ENCODE peak calls at places on chromosomes 11 and 22, in five cellular contexts. J is GM23338, X is H9, P is heart right ventricle, F is psoas muscle. K is an unnamed sample. For H3K4me1, the result is how much of the 10 kb centered on the place peaks cover.

GRCh38 chr11:28228196-28228595 is 120.0 kb downstream of the METTL15 start:
- DNase-seq in J (no peak), X (no peak), P (no peak), F (no peak), K (no peak)

GRCh38 chr11:95534809-95535208 is 254.8 kb downstream of the FAM76B start:
- DNase-seq in J (no peak), X (no peak), P (no peak), F (no peak), K (no peak)

GRCh38 chr11:22728600-22729394 is 62.4 kb downstream of the GAS2 start:
- DNase-seq in J (no peak), X (no peak), P (no peak), F (no peak), K (no peak)

GRCh38 chr22:45505991-45506743 is 3.5 kb downstream of the FBLN1 start:
- DNase-seq in J (peak), X (no peak), P (no peak), F (no peak), K (no peak)

GRCh38 chr22:19889951-19890350 is 35.3 kb upstream of the GNB1L start:
- DNase-seq in J (no peak), X (no peak), P (no peak), F (peak), K (no peak)

GRCh38 chr22:47333625-47334024 is 571.2 kb downstream of the TBC1D22A start:
- DNase-seq in J (no peak), X (no peak), P (no peak), F (no peak), K (no peak)

GRCh38 chr11:1225386-1226225 is 2.7 kb downstream of the MUC5B start:
- DNase-seq in J (peak), X (peak), P (no peak), F (peak), K (no peak)

GRCh38 chr11:71474141-71474770 is 21.3 kb downstream of the NADSYN1 start:
- DNase-seq in J (no peak), X (no peak), P (no peak), F (no peak), K (no peak)

GRCh38 chr22:35464399-35464798 is 64.5 kb downstream of the MCM5 start:
- DNase-seq in J (no peak), X (no peak), P (no peak), F (no peak), K (no peak)

GRCh38 chr22:50489363-50490243 is 2.9 kb downstream of the MIOX start:
- DNase-seq in J (no peak), X (peak), P (no peak), F (no peak), K (no peak)

GRCh38 chr11:129023968-129024676 is 81.5 kb upstream of the TP53AIP1 start:
- DNase-seq in J (peak), X (peak), P (no peak), F (no peak), K (no peak)

GRCh38 chr11:62513651-62514050 is 33.0 kb downstream of the AHNAK start:
- DNase-seq in J (no peak), X (no peak), P (no peak), F (no peak), K (no peak)

GRCh38 chr11:17432041-17432440 is 43.6 kb upstream of the KCNJ11 start:
- DNase-seq in J (no peak), X (no peak), P (no peak), F (no peak), K (no peak)

GRCh38 chr11:73481626-73482025 is 105.4 kb downstream of the RELT start:
- DNase-seq in J (no peak), X (no peak), P (no peak), F (no peak), K (no peak)

GRCh38 chr11:29641201-29641600 is 375.6 kb downstream of the KCNA4 start:
- DNase-seq in J (no peak), X (no peak), P (no peak), F (no peak), K (no peak)

GRCh38 chr22:47575291-47575690 is 812.8 kb downstream of the TBC1D22A start:
- DNase-seq in J (no peak), X (no peak), P (no peak), F (no peak), K (no peak)

GRCh38 chr11:3021125-3021524 is 29.0 kb upstream of the NAP1L4 start:
- DNase-seq in J (peak), X (peak), P (no peak), F (no peak), K (no peak)

GRCh38 chr11:78374917-78375316 is 42.7 kb downstream of the GAB2 start:
- DNase-seq in J (no peak), X (no peak), P (no peak), F (no peak), K (no peak)
- H3K4me1 ChIP-seq in J (under half), X (under half), P (under half), F (under half), K (under half)

GRCh38 chr11:76717369-76717768 is 46.8 kb upstream of the LRRC32 start:
- DNase-seq in J (no peak), X (no peak), P (no peak), F (no peak), K (no peak)

GRCh38 chr11:76716268-76716667 is 45.7 kb upstream of the LRRC32 start:
- DNase-seq in J (no peak), X (no peak), P (no peak), F (peak), K (no peak)

GRCh38 chr11:76713499-76713898 is 43.0 kb upstream of the LRRC32 start:
- DNase-seq in J (no peak), X (no peak), P (no peak), F (no peak), K (no peak)

GRCh38 chr11:76712125-76712524 is 41.6 kb upstream of the LRRC32 start:
- DNase-seq in J (no peak), X (no peak), P (no peak), F (peak), K (no peak)

DNA sequence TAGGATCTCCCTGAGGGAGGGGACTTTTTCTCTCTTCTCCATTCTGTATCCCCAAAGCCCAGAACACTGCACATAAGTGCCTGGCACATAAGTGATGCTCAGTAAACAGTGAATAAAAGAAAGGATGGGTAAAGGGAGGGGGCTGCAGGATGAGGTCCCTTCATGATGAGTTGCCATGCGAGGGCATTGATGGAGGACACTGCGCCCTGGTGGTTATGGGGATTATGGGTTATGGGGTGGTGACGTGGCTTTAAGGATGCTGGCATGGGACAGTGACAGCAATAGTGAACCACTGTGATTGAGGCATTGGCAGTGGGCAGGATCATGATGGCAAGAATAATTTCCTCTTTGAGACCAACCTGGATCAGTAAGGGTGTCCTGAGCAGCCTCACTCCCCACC is 43.9 kb upstream of the LRRC32 start:
- DNase-seq in J (no peak), X (no peak), P (no peak), F (no peak), K (no peak)
- TF ChIP-seq CTCF in J (peak), X (peak), P (no peak), F (no peak), K (no peak)

GRCh38 chr11:65439331-65440181 is 17.0 kb downstream of the NEAT1 start:
- DNase-seq in J (no peak), X (no peak), P (no peak), F (peak), K (peak)
- H3K4me1 ChIP-seq in J (under half), X (under half), P (half or more), F (under half), K (under half)

GRCh38 chr11:97460091-97460490 is 1070.3 kb downstream of the JRKL start:
- DNase-seq in J (no peak), X (no peak), P (no peak), F (no peak), K (no peak)

GRCh38 chr11:97451441-97451840 is 1061.6 kb downstream of the JRKL start:
- DNase-seq in J (no peak), X (no peak), P (no peak), F (no peak), K (no peak)

GRCh38 chr11:97454988-97455387 is 1065.2 kb downstream of the JRKL start:
- DNase-seq in J (peak), X (no peak), P (no peak), F (no peak), K (no peak)
- TF ChIP-seq CTCF in J (peak), X (peak), P (peak), F (no peak), K (peak)

GRCh38 chr22:39481054-39481453 is 21.0 kb upstream of the MIEF1 start:
- DNase-seq in J (no peak), X (no peak), P (no peak), F (no peak), K (no peak)

GRCh38 chr22:39481595-39481994 is 20.5 kb upstream of the MIEF1 start:
- DNase-seq in J (no peak), X (no peak), P (no peak), F (no peak), K (no peak)

GRCh38 chr22:39478461-39478860 is 21.6 kb downstream of the MGAT3 start:
- DNase-seq in J (peak), X (peak), P (no peak), F (peak), K (no peak)

GRCh38 chr22:39479254-39479653 is 22.4 kb downstream of the MGAT3 start:
- DNase-seq in J (no peak), X (no peak), P (no peak), F (no peak), K (no peak)

DNA sequence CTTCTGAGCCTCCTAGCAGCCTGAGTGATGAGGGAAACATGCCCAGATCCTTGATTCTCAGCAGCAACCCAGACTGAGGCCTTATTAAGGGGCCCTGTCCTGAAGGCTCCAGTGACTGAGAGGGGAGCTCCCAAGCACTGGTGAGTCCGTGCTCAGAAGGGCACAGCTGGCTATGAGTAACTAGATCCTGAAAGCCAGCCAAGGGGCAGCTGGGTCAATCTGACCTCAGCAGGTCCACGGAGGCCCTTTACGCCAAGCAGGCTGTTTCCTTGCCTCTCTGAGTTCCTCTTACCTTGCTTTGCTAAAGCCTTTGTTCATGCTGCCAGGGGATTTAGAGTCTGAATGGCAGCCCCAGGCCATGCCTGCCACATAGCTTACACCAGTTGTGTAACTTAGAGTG is 19.3 kb upstream of the MIEF1 start:
- DNase-seq in J (no peak), X (no peak), P (no peak), F (no peak), K (no peak)
- H3K4me1 ChIP-seq in J (under half), X (under half), P (under half), F (under half), K (under half)